ENCODE peak calls at places on chromosomes 7 and 10, in nine cellular contexts. K is HL-60; L is thyroid gland; B is HT1080; R is A549; S is progenitor cell of endocrine pancreas; Y is naive thymus-derived CD8-positive, alpha-beta T cell; O is NCI-H1930; W is esophagus muscularis mucosa. I is an unnamed sample.

GRCh38 chr10:117005454-117006055 is 568 bp upstream of the SHTN1 start:
- DNase-seq in K (no peak), L (peak), B (no peak), R (peak), S (peak), Y (no peak), O (peak), W (no peak), I (no peak)

GRCh38 chr7:132065193-132065972 is 509.0 kb upstream of the PODXL start:
- DNase-seq in K (no peak), L (peak), B (peak), R (peak), S (no peak), Y (no peak), O (no peak), W (no peak), I (no peak)

GRCh38 chr7:137157256-137157655 is 186.3 kb downstream of the PTN start:
- DNase-seq in K (no peak), L (no peak), B (no peak), R (no peak), S (no peak), Y (no peak), O (no peak), W (no peak), I (no peak)

GRCh38 chr10:69679736-69680135 is 49.7 kb downstream of the FAM241B start:
- DNase-seq in K (no peak), L (no peak), B (no peak), R (no peak), S (no peak), Y (no peak), O (no peak), W (no peak), I (no peak)

GRCh38 chr7:100465299-100465698 is 1.2 kb upstream of the SPACDR start:
- DNase-seq in K (no peak), L (no peak), B (no peak), R (no peak), S (no peak), Y (no peak), O (no peak), W (no peak), I (no peak)

GRCh38 chr7:89607797-89608196 is 546.5 kb upstream of the STEAP1 start:
- DNase-seq in K (no peak), L (no peak), B (no peak), R (no peak), S (no peak), Y (no peak), O (no peak), W (no peak), I (no peak)

GRCh38 chr10:118045154-118045841 is 1.4 kb downstream of the RAB11FIP2 start:
- DNase-seq in K (no peak), L (no peak), B (no peak), R (no peak), S (no peak), Y (no peak), O (no peak), W (no peak), I (no peak)

GRCh38 chr7:106775552-106775936 is 89.5 kb upstream of the PIK3CG start:
- DNase-seq in K (no peak), L (no peak), B (peak), R (peak), S (no peak), Y (no peak), O (no peak), W (no peak), I (no peak)

GRCh38 chr7:130127404-130128395 is 57.4 kb downstream of the KLHDC10 start:
- DNase-seq in K (no peak), L (no peak), B (no peak), R (no peak), S (no peak), Y (no peak), O (no peak), W (no peak), I (no peak)

GRCh38 chr7:129952164-129952652 is 552 bp downstream of the UBE2H start:
- DNase-seq in K (no peak), L (peak), B (peak), R (no peak), S (peak), Y (peak), O (no peak), W (no peak), I (no peak)

GRCh38 chr10:112804036-112804435 is 146.0 kb upstream of the TCF7L2 start:
- DNase-seq in K (no peak), L (no peak), B (no peak), R (no peak), S (no peak), Y (no peak), O (no peak), W (no peak), I (no peak)

GRCh38 chr10:94146313-94146712 is 152.6 kb downstream of the PLCE1 start:
- DNase-seq in K (no peak), L (no peak), B (no peak), R (no peak), S (no peak), Y (no peak), O (no peak), W (peak), I (no peak)

GRCh38 chr7:151833691-151834090 is 43.2 kb downstream of the PRKAG2 start:
- DNase-seq in K (no peak), L (no peak), B (no peak), R (no peak), S (no peak), Y (no peak), O (no peak), W (no peak), I (no peak)

GRCh38 chr7:128833148-128833938 is 3.1 kb downstream of the FLNC start:
- DNase-seq in K (no peak), L (no peak), B (peak), R (no peak), S (no peak), Y (no peak), O (no peak), W (no peak), I (no peak)

GRCh38 chr7:85234746-85235145 is 47.9 kb upstream of the SEMA3D start:
- DNase-seq in K (no peak), L (peak), B (no peak), R (no peak), S (no peak), Y (no peak), O (no peak), W (no peak), I (no peak)

GRCh38 chr7:28686418-28686800 is 271.7 kb downstream of the TRIL start:
- DNase-seq in K (no peak), L (no peak), B (peak), R (no peak), S (no peak), Y (no peak), O (no peak), W (no peak), I (peak)

GRCh38 chr7:106061301-106061979 is 50.7 kb downstream of the SYPL1 start:
- DNase-seq in K (no peak), L (no peak), B (no peak), R (no peak), S (no peak), Y (no peak), O (no peak), W (no peak), I (no peak)

GRCh38 chr7:45662018-45662417 is 87.8 kb downstream of the ADCY1 start:
- DNase-seq in K (no peak), L (no peak), B (no peak), R (no peak), S (no peak), Y (no peak), O (no peak), W (peak), I (no peak)

GRCh38 chr10:24944512-24945255 is 7.7 kb downstream of the PRTFDC1 start:
- DNase-seq in K (no peak), L (no peak), B (peak), R (peak), S (no peak), Y (no peak), O (no peak), W (peak), I (peak)

GRCh38 chr7:92831716-92832622 is 4.4 kb downstream of the CDK6 start:
- DNase-seq in K (no peak), L (no peak), B (peak), R (no peak), S (no peak), Y (no peak), O (no peak), W (no peak), I (no peak)

GRCh38 chr7:44057849-44058758 is 7.3 kb downstream of the PGAM2 start:
- DNase-seq in K (no peak), L (no peak), B (no peak), R (no peak), S (no peak), Y (no peak), O (no peak), W (no peak), I (no peak)

GRCh38 chr7:151919595-151919994 is 36.7 kb upstream of the GALNTL5 start:
- DNase-seq in K (no peak), L (no peak), B (no peak), R (no peak), S (no peak), Y (no peak), O (no peak), W (no peak), I (no peak)

GRCh38 chr7:99029481-99030144 is 114.3 kb downstream of the SMURF1 start:
- DNase-seq in K (no peak), L (no peak), B (no peak), R (no peak), S (no peak), Y (no peak), O (no peak), W (no peak), I (no peak)

GRCh38 chr10:7435674-7436073 is 24.8 kb upstream of the SFMBT2 start:
- DNase-seq in K (no peak), L (no peak), B (no peak), R (no peak), S (no peak), Y (no peak), O (no peak), W (no peak), I (no peak)

GRCh38 chr10:88881922-88882645 is 2.0 kb downstream of the STAMBPL1 start:
- DNase-seq in K (no peak), L (no peak), B (no peak), R (no peak), S (no peak), Y (no peak), O (no peak), W (no peak), I (no peak)

GRCh38 chr10:121096617-121097431 is 245.7 kb downstream of the WDR11 start:
- DNase-seq in K (no peak), L (no peak), B (peak), R (no peak), S (no peak), Y (no peak), O (no peak), W (no peak), I (no peak)

GRCh38 chr10:88979153-88979562 is 11.4 kb upstream of the FAS start:
- DNase-seq in K (no peak), L (no peak), B (peak), R (no peak), S (no peak), Y (no peak), O (no peak), W (no peak), I (no peak)

GRCh38 chr10:90136731-90137316 is 435.4 kb downstream of the KIF20B start:
- DNase-seq in K (no peak), L (no peak), B (no peak), R (no peak), S (no peak), Y (no peak), O (peak), W (no peak), I (no peak)

GRCh38 chr10:114026189-114027040 is 17.3 kb upstream of the ADRB1 start:
- DNase-seq in K (no peak), L (no peak), B (peak), R (peak), S (no peak), Y (no peak), O (no peak), W (no peak), I (no peak)

GRCh38 chr10:14671383-14671782 is 103.3 kb downstream of the FAM107B start:
- DNase-seq in K (no peak), L (no peak), B (peak), R (peak), S (no peak), Y (no peak), O (no peak), W (no peak), I (no peak)

GRCh38 chr10:23106508-23106907 is 11.1 kb downstream of the MSRB2 start:
- DNase-seq in K (no peak), L (no peak), B (no peak), R (no peak), S (no peak), Y (no peak), O (no peak), W (no peak), I (peak)

GRCh38 chr10:94423627-94424026 is 21.3 kb downstream of the TBC1D12 start:
- DNase-seq in K (no peak), L (no peak), B (no peak), R (no peak), S (no peak), Y (no peak), O (no peak), W (no peak), I (no peak)